ENCODE peak calls at places on chromosomes 1 and 21, in seven cellular contexts. N is G401; Z is T-cell; R is naive thymus-derived CD8-positive, alpha-beta T cell; B is lower lobe of right lung; E is heart right ventricle; V is effector CD4-positive, alpha-beta T cell. H is an unnamed sample.

GRCh38 chr1:36625959-36626337 is 143.2 kb upstream of the CSF3R start:
- DNase-seq in V (no peak), N (no peak), B (no peak), R (no peak), E (no peak), Z (no peak), H (no peak)

GRCh38 chr1:64823691-64824476 is 79.0 kb downstream of the RAVER2 start:
- DNase-seq in N (peak), Z (peak), B (no peak), E (no peak), R (peak), V (peak), H (no peak)

GRCh38 chr1:108691128-108691885 is 803 bp upstream of the PRPF38B start:
- DNase-seq in E (no peak), N (no peak), B (no peak), R (no peak), V (no peak), Z (no peak), H (no peak)

GRCh38 chr21:32256873-32257620 is 21.8 kb downstream of the MIS18A start:
- DNase-seq in Z (no peak), V (no peak), N (peak), R (no peak), E (peak), B (no peak), H (no peak)

GRCh38 chr1:197199923-197200467 is 53.5 kb upstream of the ASPM start:
- DNase-seq in B (no peak), N (peak), Z (no peak), R (peak), E (no peak), V (no peak), H (no peak)

GRCh38 chr1:5975133-5975880 is 16.9 kb downstream of the NPHP4 start:
- DNase-seq in V (peak), B (no peak), Z (no peak), E (no peak), N (peak), R (no peak), H (no peak)

GRCh38 chr1:172976222-172977041 is 74.3 kb downstream of the TNFSF18 start:
- DNase-seq in N (no peak), V (no peak), Z (no peak), E (no peak), R (no peak), B (no peak), H (no peak)

GRCh38 chr1:231611851-231612250 is 14.7 kb upstream of the DISC1 start:
- DNase-seq in B (no peak), V (no peak), E (no peak), N (peak), Z (no peak), R (no peak), H (no peak)

GRCh38 chr21:26769613-26770188 is 75.5 kb downstream of the ADAMTS1 start:
- DNase-seq in B (no peak), E (no peak), Z (no peak), N (peak), R (no peak), V (no peak), H (no peak)

GRCh38 chr1:175169305-175170018 is 23.1 kb downstream of the KIAA0040 start:
- DNase-seq in V (no peak), E (no peak), R (no peak), Z (no peak), N (no peak), B (no peak), H (no peak)

GRCh38 chr1:55958498-55958897 is 620.9 kb downstream of the PLPP3 start:
- DNase-seq in Z (no peak), E (no peak), N (no peak), V (no peak), R (no peak), B (no peak), H (no peak)

GRCh38 chr1:199150764-199151163 is 511.9 kb downstream of the PTPRC start:
- DNase-seq in B (no peak), V (no peak), R (no peak), N (peak), E (no peak), Z (no peak), H (no peak)

GRCh38 chr1:212951058-212951923 is 950 bp downstream of the VASH2 start:
- DNase-seq in R (no peak), B (no peak), Z (no peak), V (no peak), E (no peak), N (no peak), H (no peak)

GRCh38 chr1:200306954-200307754 is 102.7 kb downstream of the ZNF281 start:
- DNase-seq in N (peak), E (no peak), R (peak), B (no peak), V (no peak), Z (no peak), H (no peak)

H was measured in GM12891.